ENCODE peak calls at places on chromosomes 3 and 15, in eight cellular contexts. One of them, this sample, is unnamed.

GRCh38 chr15:90001062-90001682 is at the start of gene ZNF710:
- DNase-seq in activated gamma-delta T cell treated with anti-CD3 and anti-CD28 coated beads, Interleukin-2, amount 50 U/mL, for 16 hours: no peak
- DNase-seq in hypothalamus: no peak
- DNase-seq in stimulated activated CD4-positive, alpha-beta T cell treated with anti-CD3 and anti-CD28 coated beads, Interleukin-1b, Interleukin-23, amount 100 ng/mL, for 1 hour: no peak
- DNase-seq in progenitor cell of endocrine pancreas: no peak
- DNase-seq in stomach: no peak
- DNase-seq in T-helper 2 cell: peak; percentile 31
- DNase-seq in mammary epithelial cell: peak; percentile 56
- DNase-seq in this sample: peak; percentile 49

GRCh38 chr3:133269393-133269792 is 130.5 kb upstream of the BFSP2 start:
- DNase-seq in mammary epithelial cell: no peak
- DNase-seq in stomach: no peak
- DNase-seq in stimulated activated CD4-positive, alpha-beta T cell treated with anti-CD3 and anti-CD28 coated beads, Interleukin-1b, Interleukin-23, amount 100 ng/mL, for 1 hour: no peak
- DNase-seq in T-helper 2 cell: no peak
- DNase-seq in hypothalamus: no peak
- DNase-seq in progenitor cell of endocrine pancreas: no peak
- DNase-seq in activated gamma-delta T cell treated with anti-CD3 and anti-CD28 coated beads, Interleukin-2, amount 50 U/mL, for 16 hours: no peak
- DNase-seq in this sample: no peak

GRCh38 chr3:171321241-171321640 is 139.0 kb downstream of the TNIK start:
- DNase-seq in progenitor cell of endocrine pancreas: no peak
- DNase-seq in activated gamma-delta T cell treated with anti-CD3 and anti-CD28 coated beads, Interleukin-2, amount 50 U/mL, for 16 hours: no peak
- DNase-seq in stimulated activated CD4-positive, alpha-beta T cell treated with anti-CD3 and anti-CD28 coated beads, Interleukin-1b, Interleukin-23, amount 100 ng/mL, for 1 hour: no peak
- DNase-seq in stomach: no peak
- DNase-seq in T-helper 2 cell: no peak
- DNase-seq in mammary epithelial cell: no peak
- DNase-seq in hypothalamus: no peak
- DNase-seq in this sample: no peak

GRCh38 chr3:16543242-16543864 is 29.9 kb upstream of the RFTN1 start:
- DNase-seq in mammary epithelial cell: no peak
- DNase-seq in hypothalamus: no peak
- DNase-seq in stimulated activated CD4-positive, alpha-beta T cell treated with anti-CD3 and anti-CD28 coated beads, Interleukin-1b, Interleukin-23, amount 100 ng/mL, for 1 hour: no peak
- DNase-seq in stomach: no peak
- DNase-seq in progenitor cell of endocrine pancreas: no peak
- DNase-seq in T-helper 2 cell: no peak
- DNase-seq in activated gamma-delta T cell treated with anti-CD3 and anti-CD28 coated beads, Interleukin-2, amount 50 U/mL, for 16 hours: no peak
- DNase-seq in this sample: no peak

GRCh38 chr15:70190965-70191364 is 93.2 kb upstream of the TLE3 start:
- DNase-seq in progenitor cell of endocrine pancreas: no peak
- DNase-seq in activated gamma-delta T cell treated with anti-CD3 and anti-CD28 coated beads, Interleukin-2, amount 50 U/mL, for 16 hours: no peak
- DNase-seq in mammary epithelial cell: no peak
- DNase-seq in T-helper 2 cell: no peak
- DNase-seq in hypothalamus: no peak
- DNase-seq in stimulated activated CD4-positive, alpha-beta T cell treated with anti-CD3 and anti-CD28 coated beads, Interleukin-1b, Interleukin-23, amount 100 ng/mL, for 1 hour: no peak
- DNase-seq in stomach: no peak
- DNase-seq in this sample: no peak

GRCh38 chr15:85600001-85600400 is 194.7 kb downstream of the KLHL25 start:
- DNase-seq in activated gamma-delta T cell treated with anti-CD3 and anti-CD28 coated beads, Interleukin-2, amount 50 U/mL, for 16 hours: no peak
- DNase-seq in stimulated activated CD4-positive, alpha-beta T cell treated with anti-CD3 and anti-CD28 coated beads, Interleukin-1b, Interleukin-23, amount 100 ng/mL, for 1 hour: no peak
- DNase-seq in stomach: no peak
- DNase-seq in hypothalamus: no peak
- DNase-seq in mammary epithelial cell: no peak
- DNase-seq in T-helper 2 cell: no peak
- DNase-seq in progenitor cell of endocrine pancreas: no peak
- DNase-seq in this sample: no peak

GRCh38 chr3:157093096-157093495 is 66.9 kb downstream of the CCNL1 start:
- DNase-seq in stimulated activated CD4-positive, alpha-beta T cell treated with anti-CD3 and anti-CD28 coated beads, Interleukin-1b, Interleukin-23, amount 100 ng/mL, for 1 hour: no peak
- DNase-seq in stomach: no peak
- DNase-seq in hypothalamus: no peak
- DNase-seq in activated gamma-delta T cell treated with anti-CD3 and anti-CD28 coated beads, Interleukin-2, amount 50 U/mL, for 16 hours: no peak
- DNase-seq in T-helper 2 cell: no peak
- DNase-seq in mammary epithelial cell: no peak
- DNase-seq in progenitor cell of endocrine pancreas: no peak
- DNase-seq in this sample: no peak

GRCh38 chr3:182973047-182973446 is 7.3 kb downstream of the DCUN1D1 start:
- DNase-seq in mammary epithelial cell: no peak
- DNase-seq in stomach: no peak
- DNase-seq in progenitor cell of endocrine pancreas: no peak
- DNase-seq in hypothalamus: no peak
- DNase-seq in stimulated activated CD4-positive, alpha-beta T cell treated with anti-CD3 and anti-CD28 coated beads, Interleukin-1b, Interleukin-23, amount 100 ng/mL, for 1 hour: no peak
- DNase-seq in T-helper 2 cell: no peak
- DNase-seq in activated gamma-delta T cell treated with anti-CD3 and anti-CD28 coated beads, Interleukin-2, amount 50 U/mL, for 16 hours: no peak
- DNase-seq in this sample: no peak

GRCh38 chr15:27089233-27089586 is 118.2 kb downstream of the GABRG3 start:
- DNase-seq in stimulated activated CD4-positive, alpha-beta T cell treated with anti-CD3 and anti-CD28 coated beads, Interleukin-1b, Interleukin-23, amount 100 ng/mL, for 1 hour: no peak
- DNase-seq in mammary epithelial cell: no peak
- DNase-seq in activated gamma-delta T cell treated with anti-CD3 and anti-CD28 coated beads, Interleukin-2, amount 50 U/mL, for 16 hours: no peak
- DNase-seq in stomach: no peak
- DNase-seq in hypothalamus: no peak
- DNase-seq in progenitor cell of endocrine pancreas: no peak
- DNase-seq in T-helper 2 cell: no peak
- DNase-seq in this sample: no peak

GRCh38 chr3:141498592-141499223 is 11.9 kb downstream of the RASA2 start:
- DNase-seq in stomach: peak; percentile 62
- DNase-seq in hypothalamus: no peak
- DNase-seq in activated gamma-delta T cell treated with anti-CD3 and anti-CD28 coated beads, Interleukin-2, amount 50 U/mL, for 16 hours: peak; percentile 76
- DNase-seq in T-helper 2 cell: peak; percentile 92
- DNase-seq in mammary epithelial cell: no peak
- DNase-seq in progenitor cell of endocrine pancreas: no peak
- DNase-seq in stimulated activated CD4-positive, alpha-beta T cell treated with anti-CD3 and anti-CD28 coated beads, Interleukin-1b, Interleukin-23, amount 100 ng/mL, for 1 hour: peak; percentile 64
- DNase-seq in this sample: peak; percentile 68

GRCh38 chr3:69784854-69785523 is 45.7 kb downstream of the MITF start:
- DNase-seq in mammary epithelial cell: peak; percentile 27
- DNase-seq in stomach: no peak
- DNase-seq in hypothalamus: no peak
- DNase-seq in progenitor cell of endocrine pancreas: no peak
- DNase-seq in T-helper 2 cell: no peak
- DNase-seq in stimulated activated CD4-positive, alpha-beta T cell treated with anti-CD3 and anti-CD28 coated beads, Interleukin-1b, Interleukin-23, amount 100 ng/mL, for 1 hour: no peak
- DNase-seq in activated gamma-delta T cell treated with anti-CD3 and anti-CD28 coated beads, Interleukin-2, amount 50 U/mL, for 16 hours: no peak
- DNase-seq in this sample: peak; percentile 21

GRCh38 chr15:64209680-64210334 is 47.0 kb upstream of the PPIB start:
- DNase-seq in stimulated activated CD4-positive, alpha-beta T cell treated with anti-CD3 and anti-CD28 coated beads, Interleukin-1b, Interleukin-23, amount 100 ng/mL, for 1 hour: no peak
- DNase-seq in progenitor cell of endocrine pancreas: no peak
- DNase-seq in T-helper 2 cell: no peak
- DNase-seq in mammary epithelial cell: peak; percentile 11
- DNase-seq in stomach: no peak
- DNase-seq in activated gamma-delta T cell treated with anti-CD3 and anti-CD28 coated beads, Interleukin-2, amount 50 U/mL, for 16 hours: no peak
- DNase-seq in hypothalamus: no peak
- DNase-seq in this sample: no peak

GRCh38 chr3:193885832-193886231 is 250.1 kb upstream of the HES1 start:
- DNase-seq in hypothalamus: no peak
- DNase-seq in progenitor cell of endocrine pancreas: no peak
- DNase-seq in stimulated activated CD4-positive, alpha-beta T cell treated with anti-CD3 and anti-CD28 coated beads, Interleukin-1b, Interleukin-23, amount 100 ng/mL, for 1 hour: no peak
- DNase-seq in T-helper 2 cell: no peak
- DNase-seq in activated gamma-delta T cell treated with anti-CD3 and anti-CD28 coated beads, Interleukin-2, amount 50 U/mL, for 16 hours: no peak
- DNase-seq in mammary epithelial cell: no peak
- DNase-seq in stomach: peak; percentile 83
- DNase-seq in this sample: peak; percentile 89

GRCh38 chr3:41265011-41265545 is 65.8 kb downstream of the CTNNB1 start:
- DNase-seq in stimulated activated CD4-positive, alpha-beta T cell treated with anti-CD3 and anti-CD28 coated beads, Interleukin-1b, Interleukin-23, amount 100 ng/mL, for 1 hour: no peak
- DNase-seq in hypothalamus: no peak
- DNase-seq in stomach: no peak
- DNase-seq in progenitor cell of endocrine pancreas: no peak
- DNase-seq in T-helper 2 cell: no peak
- DNase-seq in activated gamma-delta T cell treated with anti-CD3 and anti-CD28 coated beads, Interleukin-2, amount 50 U/mL, for 16 hours: no peak
- DNase-seq in mammary epithelial cell: no peak
- DNase-seq in this sample: no peak

GRCh38 chr15:64224508-64224907 is 61.7 kb upstream of the PPIB start:
- DNase-seq in T-helper 2 cell: no peak
- DNase-seq in stomach: no peak
- DNase-seq in progenitor cell of endocrine pancreas: no peak
- DNase-seq in stimulated activated CD4-positive, alpha-beta T cell treated with anti-CD3 and anti-CD28 coated beads, Interleukin-1b, Interleukin-23, amount 100 ng/mL, for 1 hour: no peak
- DNase-seq in hypothalamus: no peak
- DNase-seq in mammary epithelial cell: peak; percentile 2
- DNase-seq in activated gamma-delta T cell treated with anti-CD3 and anti-CD28 coated beads, Interleukin-2, amount 50 U/mL, for 16 hours: no peak
- DNase-seq in this sample: no peak

GRCh38 chr3:192408007-192408655 is 319.2 kb downstream of the FGF12 start:
- DNase-seq in hypothalamus: no peak
- DNase-seq in stimulated activated CD4-positive, alpha-beta T cell treated with anti-CD3 and anti-CD28 coated beads, Interleukin-1b, Interleukin-23, amount 100 ng/mL, for 1 hour: no peak
- DNase-seq in activated gamma-delta T cell treated with anti-CD3 and anti-CD28 coated beads, Interleukin-2, amount 50 U/mL, for 16 hours: no peak
- DNase-seq in stomach: no peak
- DNase-seq in progenitor cell of endocrine pancreas: peak; percentile 35
- DNase-seq in mammary epithelial cell: no peak
- DNase-seq in T-helper 2 cell: no peak
- DNase-seq in this sample: no peak

GRCh38 chr3:8443829-8444791 is 57.5 kb upstream of the LMCD1 start:
- DNase-seq in activated gamma-delta T cell treated with anti-CD3 and anti-CD28 coated beads, Interleukin-2, amount 50 U/mL, for 16 hours: no peak
- DNase-seq in T-helper 2 cell: no peak
- DNase-seq in stomach: peak; percentile 94
- DNase-seq in progenitor cell of endocrine pancreas: peak; percentile 69
- DNase-seq in stimulated activated CD4-positive, alpha-beta T cell treated with anti-CD3 and anti-CD28 coated beads, Interleukin-1b, Interleukin-23, amount 100 ng/mL, for 1 hour: no peak
- DNase-seq in mammary epithelial cell: peak; percentile 94
- DNase-seq in hypothalamus: peak; percentile 55
- DNase-seq in this sample: peak; percentile 88

GRCh38 chr3:159991591-159991990 is 3.0 kb downstream of the IL12A start:
- DNase-seq in T-helper 2 cell: no peak
- DNase-seq in progenitor cell of endocrine pancreas: no peak
- DNase-seq in mammary epithelial cell: no peak
- DNase-seq in activated gamma-delta T cell treated with anti-CD3 and anti-CD28 coated beads, Interleukin-2, amount 50 U/mL, for 16 hours: no peak
- DNase-seq in stomach: no peak
- DNase-seq in hypothalamus: no peak
- DNase-seq in stimulated activated CD4-positive, alpha-beta T cell treated with anti-CD3 and anti-CD28 coated beads, Interleukin-1b, Interleukin-23, amount 100 ng/mL, for 1 hour: no peak
- DNase-seq in this sample: no peak

GRCh38 chr15:58830556-58830955 is 59.5 kb downstream of the MINDY2 start:
- DNase-seq in stimulated activated CD4-positive, alpha-beta T cell treated with anti-CD3 and anti-CD28 coated beads, Interleukin-1b, Interleukin-23, amount 100 ng/mL, for 1 hour: no peak
- DNase-seq in activated gamma-delta T cell treated with anti-CD3 and anti-CD28 coated beads, Interleukin-2, amount 50 U/mL, for 16 hours: no peak
- DNase-seq in hypothalamus: no peak
- DNase-seq in mammary epithelial cell: no peak
- DNase-seq in T-helper 2 cell: no peak
- DNase-seq in stomach: no peak
- DNase-seq in progenitor cell of endocrine pancreas: no peak
- DNase-seq in this sample: no peak

This sample was measured in transverse colon.